ENCODE peak calls at places on chromosomes 2 and 18, in seven cellular contexts. O is NCI-H510A treated with DMSO at 0.1 percent for 48 hours, B is HepG2, D is esophagus squamous epithelium, K is HFFc6, E is epithelial cell of esophagus, X is PC-3. P is an unnamed sample.

GRCh38 chr2:44731505-44731904 is 210.0 kb upstream of the SIX3 start:
- DNase-seq in B (no peak), X (no peak), K (no peak), E (no peak), D (no peak), O (no peak), P (no peak)

GRCh38 chr18:7514796-7515440 is 52.2 kb upstream of the PTPRM start:
- DNase-seq in D (no peak), K (no peak), B (no peak), E (peak), O (no peak), X (no peak), P (peak)

GRCh38 chr2:217404236-217404760 is 544.4 kb upstream of the TNP1 start:
- DNase-seq in D (no peak), O (no peak), K (no peak), X (no peak), E (no peak), B (no peak), P (no peak)

GRCh38 chr2:113169002-113169530 is 4.7 kb upstream of the PSD4 start:
- DNase-seq in O (no peak), D (no peak), E (no peak), X (no peak), B (no peak), K (no peak), P (no peak)

GRCh38 chr18:13564579-13564978 is 161.8 kb downstream of the FAM210A start:
- DNase-seq in O (no peak), K (no peak), D (no peak), B (no peak), E (no peak), X (no peak), P (no peak)

GRCh38 chr18:12035481-12035880 is 54.2 kb downstream of the IMPA2 start:
- DNase-seq in X (no peak), K (no peak), O (no peak), D (no peak), E (no peak), B (no peak), P (no peak)

GRCh38 chr18:54762386-54762785 is 65.9 kb upstream of the RAB27B start:
- DNase-seq in B (no peak), O (no peak), D (no peak), X (no peak), K (no peak), E (no peak), P (peak)

GRCh38 chr2:233643128-233643527 is 6.9 kb downstream of the UGT1A10 start:
- DNase-seq in X (peak), O (no peak), E (peak), K (no peak), B (peak), D (no peak), P (peak)